ENCODE peak calls at places on chromosomes 12 and 14, in ten cellular contexts. L is K562, Z is GM12878, M is stomach, D is spleen, Q is HCT116, V is endothelial cell of umbilical vein, Y is suprapubic skin, X is HepG2, H is sigmoid colon. I is an unnamed sample.

GRCh38 chr14:31426663-31427062 is 6.3 kb upstream of the HEATR5A start:
- DNase-seq in L (no peak), V (no peak), Y (no peak), H (no peak), Q (no peak), D (no peak), X (no peak), Z (no peak), M (no peak), I (no peak)

GRCh38 chr14:71070169-71070568 is 162.9 kb downstream of the PCNX1 start:
- DNase-seq in D (no peak), Z (no peak), X (no peak), Y (no peak), Q (no peak), L (no peak), V (peak), M (no peak), H (no peak), I (no peak)

GRCh38 chr12:82627799-82628198 is 58.9 kb upstream of the TMTC2 start:
- DNase-seq in H (no peak), Q (peak), Z (no peak), D (no peak), M (no peak), L (no peak), V (peak), X (peak), Y (no peak), I (no peak)

GRCh38 chr12:95557625-95558024 is 6.3 kb upstream of the USP44 start:
- DNase-seq in Y (no peak), Z (no peak), X (no peak), H (no peak), Q (no peak), M (no peak), D (no peak), V (no peak), L (no peak), I (peak)

GRCh38 chr12:106586803-106587684 is 4.2 kb downstream of the RFX4 start:
- DNase-seq in D (no peak), L (no peak), H (no peak), Y (no peak), V (no peak), Z (no peak), X (no peak), M (no peak), Q (no peak), I (no peak)

GRCh38 chr14:52355016-52355430 is 40.9 kb downstream of the PTGER2 start:
- DNase-seq in L (no peak), Y (no peak), Q (no peak), V (no peak), X (no peak), H (no peak), Z (no peak), M (no peak), D (no peak), I (no peak)

GRCh38 chr12:92080390-92081285 is 65.0 kb downstream of the BTG1 start:
- DNase-seq in Q (peak), L (no peak), D (no peak), X (no peak), Y (no peak), M (no peak), Z (no peak), V (no peak), H (no peak), I (no peak)

GRCh38 chr14:90577661-90578282 is 180.9 kb downstream of the CALM1 start:
- DNase-seq in L (no peak), Y (no peak), M (no peak), Q (no peak), D (peak), H (no peak), V (no peak), Z (no peak), X (no peak), I (no peak)

GRCh38 chr12:126602611-126603010 is 1537.4 kb downstream of the AACS start:
- DNase-seq in L (no peak), D (no peak), Q (no peak), Z (no peak), Y (no peak), M (no peak), X (no peak), H (no peak), V (no peak), I (no peak)

GRCh38 chr12:44405267-44405666 is 470.8 kb downstream of the NELL2 start:
- DNase-seq in Q (no peak), V (no peak), L (no peak), Y (no peak), D (no peak), X (no peak), H (no peak), M (no peak), Z (no peak), I (no peak)

GRCh38 chr12:132196873-132197390 is 52.7 kb downstream of the NOC4L start:
- DNase-seq in Q (no peak), V (no peak), Z (no peak), M (no peak), H (no peak), L (no peak), X (no peak), Y (no peak), D (no peak), I (no peak)

GRCh38 chr12:46537387-46537959 is 164.9 kb upstream of the SLC38A2 start:
- DNase-seq in Z (no peak), D (no peak), M (no peak), X (no peak), V (no peak), L (no peak), H (no peak), Y (no peak), Q (no peak), I (no peak)

GRCh38 chr12:44078273-44078672 is 242.4 kb downstream of the TMEM117 start:
- DNase-seq in Z (no peak), Y (no peak), X (no peak), Q (no peak), H (no peak), L (no peak), D (no peak), V (no peak), M (no peak), I (no peak)

GRCh38 chr14:104880584-104881210 is 15.6 kb downstream of the CEP170B start:
- DNase-seq in M (no peak), V (no peak), L (no peak), Q (no peak), D (peak), Y (no peak), Z (no peak), H (no peak), X (no peak), I (no peak)

GRCh38 chr14:106564058-106564643 is 1037.8 kb downstream of the TMEM121 start:
- DNase-seq in L (peak), H (no peak), V (no peak), X (peak), Q (no peak), M (no peak), Y (no peak), D (peak), Z (no peak), I (peak)

GRCh38 chr14:61889914-61890351 is 127.7 kb downstream of the SNAPC1 start:
- DNase-seq in L (no peak), Q (no peak), X (no peak), V (no peak), Y (no peak), Z (peak), H (no peak), D (no peak), M (no peak), I (no peak)

GRCh38 chr14:61893371-61893940 is 131.2 kb downstream of the SNAPC1 start:
- DNase-seq in Q (no peak), V (no peak), L (no peak), X (no peak), Y (no peak), D (no peak), M (no peak), Z (no peak), H (no peak), I (no peak)

GRCh38 chr14:61894452-61895077 is 132.3 kb downstream of the SNAPC1 start:
- DNase-seq in Q (peak), D (peak), H (no peak), V (peak), L (peak), X (peak), M (peak), Y (no peak), Z (no peak), I (peak)

GRCh38 chr14:61891810-61892209 is 129.6 kb downstream of the SNAPC1 start:
- DNase-seq in Q (no peak), D (no peak), H (no peak), Y (no peak), V (no peak), L (no peak), M (no peak), Z (no peak), X (no peak), I (no peak)

GRCh38 chr14:61891251-61891650 is 129.0 kb downstream of the SNAPC1 start:
- DNase-seq in L (no peak), M (no peak), Z (no peak), Y (no peak), V (peak), H (no peak), Q (no peak), D (no peak), X (no peak), I (no peak)
- TF ChIP-seq POLR2AphosphoS5 in L (no peak), M (no peak), Z (no peak), Y (no peak), V (no peak), H (no peak), Q (no peak), D (no peak), X (no peak), I (no peak)

GRCh38 chr14:77023001-77023996 is 5.2 kb downstream of the IRF2BPL start:
- DNase-seq in H (peak), Y (no peak), X (peak), V (peak), Q (no peak), L (no peak), Z (no peak), D (no peak), M (peak), I (peak)
- TF ChIP-seq POLR2AphosphoS5 in H (peak), Y (no peak), X (peak), V (no peak), Q (peak), L (no peak), Z (no peak), D (no peak), M (peak), I (no peak)

GRCh38 chr12:4572670-4573069 is 10.7 kb downstream of the DYRK4 start:
- DNase-seq in M (no peak), H (no peak), Q (no peak), Y (no peak), V (peak), Z (no peak), L (no peak), D (no peak), X (no peak), I (no peak)
- TF ChIP-seq POLR2AphosphoS5 in M (no peak), H (no peak), Q (no peak), Y (no peak), V (no peak), Z (no peak), L (peak), D (peak), X (no peak), I (no peak)

GRCh38 chr12:29428630-29429029 is 47.7 kb upstream of the ERGIC2 start:
- DNase-seq in X (no peak), H (no peak), Q (peak), Y (no peak), Z (peak), L (no peak), V (peak), M (no peak), D (no peak), I (no peak)
- TF ChIP-seq POLR2AphosphoS5 in X (no peak), H (no peak), Q (no peak), Y (no peak), Z (no peak), L (no peak), V (no peak), M (no peak), D (no peak), I (no peak)

GRCh38 chr14:81344461-81345160 is 55.5 kb downstream of the STON2 start:
- DNase-seq in D (no peak), Q (no peak), Z (no peak), V (no peak), M (no peak), L (no peak), X (no peak), H (no peak), Y (no peak), I (no peak)
- TF ChIP-seq POLR2AphosphoS5 in D (no peak), Q (no peak), Z (no peak), V (no peak), M (no peak), L (no peak), X (no peak), H (no peak), Y (no peak), I (no peak)

DNA sequence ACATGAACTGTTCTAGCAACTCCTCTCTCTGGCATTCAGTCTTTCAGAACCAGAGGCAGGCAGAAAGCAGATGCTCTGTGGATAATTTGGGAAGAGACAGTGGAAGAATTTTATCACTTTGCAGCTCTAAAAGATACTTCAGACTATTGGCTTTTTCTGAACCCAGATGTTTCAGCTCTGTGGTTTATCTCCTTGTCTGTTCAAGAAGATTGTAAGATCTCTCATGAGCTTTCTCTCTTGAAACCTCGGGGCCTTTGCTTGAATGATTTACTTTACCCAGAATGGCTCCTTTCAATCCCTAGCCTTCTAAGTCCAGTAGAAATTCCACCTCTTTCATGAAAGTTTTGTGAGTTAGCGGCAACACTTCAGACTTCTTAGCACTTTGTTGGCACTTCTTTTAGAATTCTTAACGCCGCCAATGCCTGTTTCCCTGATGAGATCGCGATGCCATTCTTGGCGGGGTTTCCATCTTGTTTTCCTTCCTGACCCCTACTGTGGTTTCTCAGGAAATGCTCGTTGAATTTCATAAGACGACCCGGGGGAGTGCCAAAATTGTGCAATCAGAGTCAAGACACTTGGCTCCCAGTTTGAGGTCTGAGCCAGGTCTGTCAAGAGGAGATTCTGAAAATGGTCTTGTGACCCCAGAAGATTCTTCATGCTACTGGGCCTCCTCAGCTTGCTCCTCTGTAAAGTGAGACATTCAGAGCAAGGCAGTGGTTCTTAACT is 107.0 kb upstream of the PRICKLE1 start:
- DNase-seq in L (no peak), X (no peak), V (peak), Q (no peak), D (no peak), M (peak), Y (peak), H (peak), Z (no peak), I (peak)
- TF ChIP-seq POLR2AphosphoS5 in L (no peak), X (no peak), V (no peak), Q (no peak), D (peak), M (peak), Y (peak), H (peak), Z (no peak), I (peak)

GRCh38 chr12:11795192-11795909 is 145.9 kb downstream of the ETV6 start:
- DNase-seq in M (no peak), D (no peak), L (no peak), H (no peak), Z (no peak), V (no peak), Q (peak), Y (no peak), X (no peak), I (peak)

GRCh38 chr12:11797993-11798720 is 148.7 kb downstream of the ETV6 start:
- DNase-seq in M (no peak), V (no peak), X (no peak), H (no peak), D (no peak), Y (no peak), L (no peak), Z (no peak), Q (no peak), I (no peak)

GRCh38 chr12:11795910-11796459 is 146.5 kb downstream of the ETV6 start:
- DNase-seq in Y (no peak), V (peak), D (no peak), X (peak), M (no peak), Q (peak), H (no peak), L (no peak), Z (no peak), I (no peak)

GRCh38 chr12:11798856-11799530 is 149.5 kb downstream of the ETV6 start:
- DNase-seq in Z (no peak), X (peak), H (no peak), V (peak), Y (no peak), D (no peak), Q (no peak), L (peak), M (no peak), I (no peak)

GRCh38 chr12:11797317-11797913 is 147.9 kb downstream of the ETV6 start:
- DNase-seq in V (peak), X (peak), M (peak), Y (no peak), D (no peak), Q (no peak), H (no peak), L (no peak), Z (no peak), I (no peak)
- TF ChIP-seq POLR2AphosphoS5 in V (no peak), X (no peak), M (peak), Y (no peak), D (no peak), Q (no peak), H (no peak), L (no peak), Z (no peak), I (no peak)

GRCh38 chr12:63844391-63845341 is at the start of gene SRGAP1:
- DNase-seq in L (peak), M (peak), Q (no peak), Z (no peak), V (peak), D (peak), Y (peak), X (peak), H (peak), I (peak)
- TF ChIP-seq POLR2AphosphoS5 in L (no peak), M (peak), Q (peak), Z (no peak), V (no peak), D (peak), Y (no peak), X (no peak), H (peak), I (peak)